ENCODE peak calls at places on chromosomes 5 and 9, in six cellular contexts. D is cardiac septum, N is NCI-H446 treated with DMSO at 0.1 percent for 48 hours, U is H7, Y is activated T-helper 1 cell treated with Interleukin-2 at 50 U/mL for 16 hours, I is NCI-H345. E is an unnamed sample.

GRCh38 chr5:151739939-151740335 is 18.5 kb downstream of the ATOX1 start:
- DNase-seq in D (no peak), N (no peak), U (peak), Y (no peak), I (no peak), E (no peak)

GRCh38 chr9:128550226-128550625 is 2.2 kb upstream of the SPTAN1 start:
- DNase-seq in D (no peak), N (no peak), U (no peak), Y (no peak), I (no peak), E (no peak)

GRCh38 chr5:2582106-2582505 is 169.4 kb downstream of the IRX2 start:
- DNase-seq in D (peak), N (no peak), U (no peak), Y (no peak), I (no peak), E (no peak)

GRCh38 chr9:115292584-115293271 is 174.8 kb upstream of the TNC start:
- DNase-seq in D (no peak), N (no peak), U (no peak), Y (no peak), I (no peak), E (no peak)

GRCh38 chr5:155941340-155941739 is 385.6 kb upstream of the SGCD start:
- DNase-seq in D (no peak), N (no peak), U (no peak), Y (no peak), I (no peak), E (no peak)

GRCh38 chr5:96629774-96630173 is 32.4 kb upstream of the CAST start:
- DNase-seq in D (no peak), N (no peak), U (no peak), Y (no peak), I (peak), E (no peak)

GRCh38 chr5:143056331-143056689 is 286.1 kb downstream of the ARHGAP26 start:
- DNase-seq in D (no peak), N (no peak), U (no peak), Y (no peak), I (no peak), E (no peak)

GRCh38 chr5:107542428-107542827 is 128.3 kb downstream of the EFNA5 start:
- DNase-seq in D (no peak), N (peak), U (no peak), Y (no peak), I (peak), E (no peak)

GRCh38 chr5:14321936-14322335 is 178.8 kb downstream of the TRIO start:
- DNase-seq in D (no peak), N (no peak), U (no peak), Y (no peak), I (no peak), E (no peak)

GRCh38 chr9:20305457-20305856 is 316.8 kb downstream of the MLLT3 start:
- DNase-seq in D (no peak), N (no peak), U (no peak), Y (no peak), I (no peak), E (no peak)

GRCh38 chr5:107474724-107475489 is 195.8 kb downstream of the EFNA5 start:
- DNase-seq in D (no peak), N (no peak), U (no peak), Y (no peak), I (no peak), E (no peak)

GRCh38 chr5:61965074-61965473 is 340.9 kb upstream of the KIF2A start:
- DNase-seq in D (no peak), N (no peak), U (no peak), Y (no peak), I (no peak), E (no peak)

GRCh38 chr5:141757402-141757801 is 75.4 kb upstream of the ARAP3 start:
- DNase-seq in D (no peak), N (no peak), U (peak), Y (no peak), I (no peak), E (no peak)

GRCh38 chr9:116844621-116845020 is 157.5 kb downstream of the TRIM32 start:
- DNase-seq in D (no peak), N (peak), U (no peak), Y (no peak), I (no peak), E (no peak)

GRCh38 chr5:119356384-119357188 is 767 bp downstream of the TNFAIP8 start:
- DNase-seq in D (no peak), N (peak), U (no peak), Y (no peak), I (no peak), E (no peak)

E was measured in NCI-H2171.